ENCODE peak calls at places on chromosome 13, in eight cellular contexts. Z, I, R, K, Q, L, D and J are unnamed samples.

GRCh38 chr13:107554355-107554905 is 660.9 kb downstream of the LIG4 start:
- DNase-seq in Z (no peak), K (no peak), L (no peak), R (no peak), D (no peak), Q (peak; percentile 4), I (no peak), J (no peak)

GRCh38 chr13:26213345-26213744 is 8.8 kb downstream of the RNF6 start:
- DNase-seq in I (no peak), L (no peak), Z (no peak), Q (no peak), K (no peak), D (no peak), R (no peak), J (no peak)

GRCh38 chr13:35648109-35648508 is 171.6 kb upstream of the MAB21L1 start:
- DNase-seq in D (no peak), K (no peak), Z (no peak), L (no peak), R (no peak), Q (peak; percentile 42), I (no peak), J (no peak)

GRCh38 chr13:95745289-95745688 is 68.3 kb downstream of the DNAJC3 start:
- DNase-seq in L (no peak), R (no peak), I (no peak), K (no peak), Q (no peak), D (no peak), Z (no peak), J (no peak)

GRCh38 chr13:83825676-83826075 is 56.6 kb downstream of the SLITRK1 start:
- DNase-seq in Q (no peak), L (no peak), R (no peak), D (no peak), I (no peak), Z (no peak), K (no peak), J (no peak)

GRCh38 chr13:114108141-114108761 is 24.2 kb downstream of the RASA3 start:
- DNase-seq in Q (no peak), K (no peak), Z (no peak), L (peak; percentile 31), D (peak; percentile 62), I (peak; percentile 6), R (no peak), J (peak; percentile 36)

GRCh38 chr13:107941345-107942029 is 273.8 kb downstream of the LIG4 start:
- DNase-seq in K (peak; percentile 46), Q (no peak), Z (no peak), L (no peak), D (peak; percentile 41), R (no peak), I (no peak), J (no peak)

GRCh38 chr13:29679357-29680050 is 84.0 kb upstream of the SLC7A1 start:
- DNase-seq in D (peak; percentile 75), R (peak; percentile 60), Q (no peak), I (peak; percentile 64), L (no peak), K (no peak), Z (peak; percentile 46), J (no peak)

GRCh38 chr13:74570834-74571233 is 436.6 kb upstream of the KLF12 start:
- DNase-seq in D (no peak), K (no peak), Q (peak; percentile 43), R (no peak), Z (no peak), L (no peak), I (no peak), J (no peak)

GRCh38 chr13:113437408-113438010 is 15.8 kb downstream of the ADPRHL1 start:
- DNase-seq in R (no peak), L (no peak), K (no peak), D (peak; percentile 77), Q (peak; percentile 7), I (no peak), Z (peak; percentile 60), J (no peak)

GRCh38 chr13:89514534-89515312 is 1832.8 kb upstream of the MIR17HG start:
- DNase-seq in Q (peak; percentile 8), K (peak; percentile 82), L (no peak), Z (no peak), I (peak; percentile 35), R (no peak), D (no peak), J (no peak)

GRCh38 chr13:34578471-34578870 is 363.6 kb upstream of the NBEA start:
- DNase-seq in I (no peak), Q (no peak), R (no peak), Z (no peak), L (no peak), K (peak; percentile 48), D (no peak), J (no peak)

GRCh38 chr13:114015608-114016295 is 41.9 kb upstream of the C13orf46 start:
- DNase-seq in I (no peak), R (no peak), K (peak; percentile 65), Z (peak; percentile 64), Q (peak; percentile 31), D (no peak), L (no peak), J (peak; percentile 82)

GRCh38 chr13:113186061-113186900 is 22.2 kb downstream of the PCID2 start:
- DNase-seq in I (no peak), Z (no peak), K (no peak), Q (no peak), R (no peak), L (no peak), D (no peak), J (no peak)

GRCh38 chr13:63409791-63410351 is 1994.2 kb upstream of the PCDH20 start:
- DNase-seq in I (no peak), D (no peak), Z (no peak), L (no peak), R (no peak), K (no peak), Q (no peak), J (no peak)

GRCh38 chr13:100434010-100434763 is 154.4 kb downstream of the GGACT start:
- DNase-seq in Z (no peak), K (peak; percentile 30), L (no peak), D (no peak), I (no peak), Q (peak; percentile 68), R (no peak), J (no peak)

GRCh38 chr13:23629566-23630272 is 59.5 kb downstream of the TNFRSF19 start:
- DNase-seq in I (no peak), K (peak; percentile 61), Z (no peak), D (no peak), R (no peak), L (no peak), Q (no peak), J (no peak)

GRCh38 chr13:23628765-23629565 is 58.8 kb downstream of the TNFRSF19 start:
- DNase-seq in Q (no peak), Z (no peak), R (no peak), K (no peak), L (no peak), D (no peak), I (no peak), J (no peak)

GRCh38 chr13:23632741-23633140 is 62.5 kb downstream of the TNFRSF19 start:
- DNase-seq in I (no peak), Q (no peak), Z (no peak), D (no peak), R (no peak), K (no peak), L (no peak), J (no peak)

GRCh38 chr13:23631676-23632622 is 61.7 kb downstream of the TNFRSF19 start:
- DNase-seq in Z (no peak), K (no peak), D (no peak), L (no peak), R (no peak), Q (no peak), I (no peak), J (no peak)

DNA sequence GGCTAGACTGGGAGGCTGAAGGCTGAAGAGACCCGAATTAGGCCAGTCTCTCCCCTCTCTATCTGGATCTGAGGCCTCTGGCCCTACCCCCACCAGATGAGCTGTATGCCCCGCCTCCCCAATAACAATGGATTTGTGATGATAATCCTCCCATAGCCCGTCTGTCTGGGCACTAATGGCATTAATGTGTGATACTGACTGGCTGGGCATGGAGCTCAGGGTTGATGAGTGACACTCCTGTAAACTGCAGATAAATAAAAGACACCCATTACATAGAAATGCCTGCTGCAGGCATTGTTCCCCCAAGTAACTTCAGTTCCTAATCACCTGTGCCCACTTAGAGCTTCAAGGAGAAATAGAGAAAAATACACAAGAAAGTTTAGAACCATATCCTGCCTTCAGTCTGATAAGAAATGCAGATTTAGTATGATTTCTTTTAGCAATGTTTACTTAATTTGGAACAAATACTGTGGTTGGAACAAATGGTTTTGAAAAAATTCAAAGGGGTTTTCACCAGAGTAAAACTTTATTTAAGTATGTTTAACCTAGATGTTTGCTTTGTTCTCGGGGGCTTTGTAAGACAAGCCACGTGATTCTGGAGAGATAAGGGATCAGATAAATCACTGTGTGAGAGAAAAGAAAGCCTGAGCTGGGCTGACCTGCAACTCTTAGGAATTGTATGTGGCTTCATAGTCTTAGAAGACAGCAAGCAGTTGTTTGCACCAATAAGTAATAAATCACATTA is 60.3 kb downstream of the TNFRSF19 start:
- DNase-seq in D (no peak), Q (no peak), L (no peak), Z (no peak), I (no peak), R (peak; percentile 42), K (no peak), J (no peak)
- H3K4me1 ChIP-seq in D (no peaks in the 10 kb centered on the region), Q (peaks cover 15% of the 10 kb centered on the region), L (peaks cover 23% of the 10 kb centered on the region), Z (peaks cover 18% of the 10 kb centered on the region), I (no peaks in the 10 kb centered on the region), R (no peaks in the 10 kb centered on the region), K (peaks cover 9% of the 10 kb centered on the region), J (no peaks in the 10 kb centered on the region)

DNA sequence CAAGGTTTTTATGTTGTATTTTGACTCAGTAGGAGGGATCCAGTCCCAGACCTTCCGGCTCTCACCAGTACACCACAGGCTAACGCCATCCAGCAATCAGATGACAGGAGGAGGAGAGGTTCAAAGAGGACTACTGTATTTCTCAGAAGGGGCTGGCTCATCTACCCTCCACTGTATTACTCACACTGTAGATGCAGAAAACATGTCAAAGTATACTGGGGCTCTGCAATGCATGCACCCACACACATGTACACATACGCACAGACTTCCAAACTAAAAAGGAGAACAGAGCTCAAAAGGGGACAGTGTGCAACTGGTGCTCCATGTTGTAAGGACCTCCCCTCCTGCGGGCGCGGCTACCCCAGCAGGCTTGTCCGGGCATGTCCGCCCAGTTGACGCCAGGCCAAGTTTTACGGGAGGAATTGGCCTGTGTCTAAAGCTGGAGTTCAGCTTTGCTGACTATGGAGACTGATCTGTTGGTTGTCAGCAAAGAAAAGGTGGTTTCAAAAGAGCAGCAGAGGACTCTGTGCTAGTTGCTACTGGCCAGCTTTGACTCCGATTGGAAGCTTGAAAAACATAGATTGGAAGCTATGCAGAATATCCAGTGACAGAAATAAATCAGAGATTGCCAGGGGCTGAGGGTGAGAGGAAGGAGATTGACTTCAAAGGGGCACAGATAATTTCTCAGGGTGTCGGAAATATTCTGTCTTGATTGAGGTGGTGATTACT is 314.2 kb downstream of the DLEU7 start:
- DNase-seq in Q (peak; percentile 89), Z (peak; percentile 87), K (peak; percentile 14), L (peak; percentile 88), R (peak; percentile 37), I (peak; percentile 80), D (peak; percentile 94), J (peak; percentile 91)
- H3K4me3 ChIP-seq in Q (peak overlapping the region; percentile 5), Z (no peak overlapping the region), K (no peak overlapping the region), L (no peak overlapping the region), R (no peak overlapping the region), I (no peak overlapping the region), D (peak overlapping the region; percentile 9), J (peak overlapping the region; percentile 8)

GRCh38 chr13:32330438-32330837 is 15.1 kb downstream of the BRCA2 start:
- DNase-seq in R (no peak), L (no peak), Q (peak; percentile 71), I (no peak), Z (no peak), D (no peak), K (no peak), J (no peak)
- H3K4me1 ChIP-seq in R (no peaks in the 10 kb centered on the region), L (no peaks in the 10 kb centered on the region), Q (peaks cover 2% of the 10 kb centered on the region), I (no peaks in the 10 kb centered on the region), Z (no peaks in the 10 kb centered on the region), D (no peaks in the 10 kb centered on the region), K (no peaks in the 10 kb centered on the region), J (no peaks in the 10 kb centered on the region)

GRCh38 chr13:47134939-47135489 is 238.2 kb upstream of the HTR2A start:
- DNase-seq in K (no peak), R (no peak), L (no peak), Z (no peak), D (no peak), Q (no peak), I (no peak), J (no peak)
- H3K4me3 ChIP-seq in K (no peak overlapping the region), R (no peak overlapping the region), L (no peak overlapping the region), Z (no peak overlapping the region), D (no peak overlapping the region), Q (no peak overlapping the region), I (no peak overlapping the region), J (no peak overlapping the region)